ENCODE peak calls at places on chromosomes 5 and 9, in four cellular contexts. U is neuronal stem cell, Z is SK-N-SH, H is neural progenitor cell. I is an unnamed sample.

GRCh38 chr5:132070460-132071337 is 2.9 kb upstream of the CSF2 start:
- DNase-seq in Z (no peak), U (no peak), H (no peak), I (peak)

GRCh38 chr5:67196537-67197059 is at the start of gene CD180:
- DNase-seq in H (no peak), U (no peak), Z (no peak), I (peak)

GRCh38 chr9:4894076-4894475 is 91.0 kb upstream of the JAK2 start:
- DNase-seq in Z (no peak), H (no peak), U (no peak), I (peak)

GRCh38 chr9:34611811-34612787 is at the start of gene RPP25L:
- DNase-seq in U (peak), H (peak), Z (peak), I (peak)

GRCh38 chr5:172559004-172559932 is 81.8 kb upstream of the NEURL1B start:
- DNase-seq in H (no peak), U (no peak), Z (no peak), I (peak)

GRCh38 chr5:139668064-139668880 is 20.1 kb downstream of the CXXC5 start:
- DNase-seq in Z (peak), U (no peak), H (peak), I (peak)

GRCh38 chr9:17342696-17343095 is 207.9 kb downstream of the CNTLN start:
- DNase-seq in Z (no peak), U (peak), H (peak), I (no peak)

GRCh38 chr9:82797539-82797938 is 265.4 kb downstream of the RASEF start:
- DNase-seq in Z (no peak), U (no peak), H (no peak), I (peak)

GRCh38 chr5:4628645-4629385 is 511.3 kb upstream of the ADAMTS16 start:
- DNase-seq in H (no peak), U (no peak), Z (no peak), I (no peak)

GRCh38 chr9:35686222-35687203 is 3.2 kb downstream of the TPM2 start:
- DNase-seq in U (no peak), H (no peak), Z (no peak), I (peak)
- H3K4me3 ChIP-seq in U (no peak), H (no peak), Z (peak), I (peak)

GRCh38 chr5:149002761-149003689 is 59.8 kb downstream of the SH3TC2 start:
- DNase-seq in H (no peak), Z (no peak), U (no peak), I (peak)

GRCh38 chr5:148999741-149000140 is 63.1 kb downstream of the SH3TC2 start:
- DNase-seq in Z (no peak), U (no peak), H (no peak), I (no peak)

GRCh38 chr5:148998174-148998797 is 64.6 kb downstream of the SH3TC2 start:
- DNase-seq in Z (peak), U (peak), H (peak), I (peak)

GRCh38 chr5:149002053-149002452 is 60.8 kb downstream of the SH3TC2 start:
- DNase-seq in U (peak), H (peak), Z (no peak), I (peak)

GRCh38 chr5:149001154-149001553 is 61.7 kb downstream of the SH3TC2 start:
- DNase-seq in H (no peak), U (no peak), Z (no peak), I (no peak)
- H2AFZ ChIP-seq in H (no peak), U (no peak), Z (no peak), I (no peak)

GRCh38 chr5:89337-90286 is 2.4 kb upstream of the PLEKHG4B start:
- DNase-seq in Z (no peak), H (no peak), U (no peak), I (no peak)

GRCh38 chr5:93221-93980 is 1.4 kb downstream of the PLEKHG4B start:
- DNase-seq in H (no peak), U (no peak), Z (no peak), I (no peak)

GRCh38 chr5:90590-91547 is 1.1 kb upstream of the PLEKHG4B start:
- DNase-seq in Z (no peak), H (no peak), U (no peak), I (no peak)

GRCh38 chr5:92391-93220 is 638 bp downstream of the PLEKHG4B start:
- DNase-seq in H (peak), U (no peak), Z (peak), I (peak)

GRCh38 chr5:91556-92263 is at the start of gene PLEKHG4B:
- DNase-seq in H (peak), U (peak), Z (peak), I (no peak)
- H3K4me2 ChIP-seq in H (peak), U (peak), Z (no peak), I (no peak)

DNA sequence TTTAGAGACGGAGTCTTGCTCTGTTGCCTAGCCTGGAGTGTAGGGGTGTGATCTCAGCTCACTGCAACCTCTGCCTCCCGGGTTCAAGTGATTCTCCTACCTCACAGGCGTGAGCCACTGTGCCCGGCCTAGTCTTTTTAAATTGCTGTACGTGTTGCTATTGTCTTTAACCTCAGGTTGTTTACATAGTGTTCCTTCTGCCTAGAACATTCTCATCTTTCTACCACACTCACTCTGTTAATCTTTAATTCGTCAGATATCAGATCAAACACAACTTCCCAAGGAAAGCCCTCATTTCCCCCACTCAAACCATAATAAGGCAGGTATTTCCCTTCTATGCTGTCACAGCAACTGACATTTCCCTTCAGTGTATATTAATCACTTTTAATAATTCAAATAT is 1309.9 kb upstream of the C9orf72 start:
- DNase-seq in Z (no peak), H (no peak), U (no peak), I (no peak)
- H3K4me3 ChIP-seq in Z (no peak), H (no peak), U (no peak), I (no peak)

DNA sequence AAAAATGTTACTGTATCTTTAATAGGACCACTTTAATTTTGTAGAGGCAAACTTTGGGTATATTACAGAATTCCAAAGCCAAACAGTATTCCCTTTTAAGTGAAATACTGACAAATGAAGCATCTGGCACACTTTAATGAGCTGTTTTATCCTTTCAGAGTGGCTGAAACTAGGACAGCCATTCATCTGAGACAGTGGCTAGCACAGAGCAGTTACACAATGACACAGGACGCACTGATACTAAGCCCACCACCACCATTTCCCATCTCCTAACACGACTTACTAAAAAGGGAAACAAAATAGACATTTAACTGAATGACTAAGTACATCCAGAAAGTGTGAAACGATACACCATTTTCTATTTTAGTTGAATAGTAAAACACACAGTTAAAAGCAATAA is 120.4 kb upstream of the RETREG1 start:
- DNase-seq in U (no peak), H (peak), Z (no peak), I (no peak)
- H2AFZ ChIP-seq in U (no peak), H (no peak), Z (no peak), I (no peak)

DNA sequence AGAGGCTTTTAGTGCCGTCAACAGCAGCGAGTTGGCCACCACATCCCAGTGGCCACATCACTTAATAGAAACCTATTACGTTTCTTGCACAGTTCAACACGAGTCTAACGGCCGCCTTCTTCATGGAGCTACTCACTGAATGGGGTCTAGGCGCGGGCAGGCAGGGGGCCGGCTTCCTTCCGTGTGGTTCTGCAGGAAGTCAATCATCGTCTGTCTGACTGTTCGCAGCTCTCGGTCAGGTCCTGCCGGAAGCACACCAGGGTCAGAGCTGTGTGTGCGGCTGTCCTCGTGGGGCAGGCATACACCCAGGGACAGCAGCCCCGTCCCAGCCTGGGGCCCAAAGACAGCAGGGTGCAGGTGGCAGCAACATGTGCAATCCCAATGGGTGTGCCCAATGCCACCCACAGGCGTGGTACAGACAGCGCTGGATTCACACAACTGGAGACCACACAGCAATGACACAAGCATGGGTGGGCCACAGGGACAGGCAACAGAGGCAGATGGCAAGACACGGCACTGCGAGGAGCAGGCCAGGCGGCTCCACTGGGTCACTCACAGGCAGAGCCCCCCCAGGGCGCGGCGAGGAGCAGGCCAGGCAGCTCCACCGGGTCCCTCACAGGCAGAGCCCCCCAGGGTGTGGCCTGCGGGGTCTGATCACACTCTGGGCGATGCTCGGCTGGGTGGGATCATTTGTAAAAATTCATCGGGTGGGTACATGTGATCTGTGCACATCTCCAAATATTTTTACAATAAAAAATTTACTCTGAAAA is 19.1 kb upstream of the LHX3 start:
- DNase-seq in H (no peak), Z (no peak), U (no peak), I (no peak)
- H3K4me2 ChIP-seq in H (no peak), Z (no peak), U (no peak), I (no peak)

GRCh38 chr9:133862585-133863041 is 124.5 kb upstream of the SARDH start:
- DNase-seq in H (no peak), Z (no peak), U (no peak), I (no peak)
- H3K4me3 ChIP-seq in H (no peak), Z (no peak), U (no peak), I (no peak)

DNA sequence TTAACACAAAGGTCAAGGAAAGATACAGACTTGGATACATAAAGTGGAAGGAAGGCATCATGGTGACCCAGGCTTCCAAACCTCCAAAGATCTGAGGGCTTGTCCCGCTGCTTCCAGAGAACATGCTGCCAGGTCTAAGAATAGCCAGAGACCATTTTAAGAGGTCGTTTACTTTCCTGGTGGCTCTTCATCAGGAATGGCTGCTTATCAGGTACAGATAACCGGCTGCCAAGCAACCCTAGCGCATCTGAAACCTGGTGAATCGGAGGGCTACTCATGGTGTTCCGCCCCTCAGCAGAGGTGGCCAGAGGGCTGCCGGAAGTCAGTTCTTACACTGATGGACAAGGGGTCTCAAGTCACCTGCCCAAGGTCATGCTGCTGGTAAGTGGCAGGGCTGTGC is 251.3 kb upstream of the DAP start:
- DNase-seq in U (no peak), H (no peak), Z (no peak), I (no peak)
- H2AFZ ChIP-seq in U (no peak), H (no peak), Z (no peak), I (no peak)

GRCh38 chr9:8823131-8823895 is 1023.7 kb upstream of the DMAC1 start:
- DNase-seq in H (no peak), Z (no peak), U (no peak), I (no peak)
- H3K4me2 ChIP-seq in H (peak), Z (no peak), U (no peak), I (no peak)